ENCODE peak calls at places on chromosome 17, in four cellular contexts. One of them, this sample, is unnamed.

GRCh38 chr17:77497578-77497934 is 356.8 kb downstream of the SEC14L1 start:
- DNase-seq in skeletal muscle cell: no peak
- DNase-seq in Calu3: no peak
- DNase-seq in T1000: no peak
- DNase-seq in this sample: no peak

GRCh38 chr17:68461589-68461988 is 4.3 kb upstream of the WIPI1 start:
- DNase-seq in skeletal muscle cell: no peak
- DNase-seq in Calu3: no peak
- DNase-seq in T1000: no peak
- DNase-seq in this sample: no peak

GRCh38 chr17:77496401-77496801 is 355.6 kb downstream of the SEC14L1 start:
- DNase-seq in Calu3: no peak
- DNase-seq in skeletal muscle cell: no peak
- DNase-seq in T1000: no peak
- DNase-seq in this sample: peak; percentile 40

GRCh38 chr17:63546308-63547082 is 3.8 kb upstream of the DCAF7 start:
- DNase-seq in T1000: no peak
- DNase-seq in skeletal muscle cell: no peak
- DNase-seq in Calu3: no peak
- DNase-seq in this sample: peak; percentile 34

GRCh38 chr17:15463363-15463762 is 4.1 kb downstream of the CDRT4 start:
- DNase-seq in Calu3: peak; percentile 15
- DNase-seq in T1000: no peak
- DNase-seq in skeletal muscle cell: peak; percentile 52
- DNase-seq in this sample: peak; percentile 82

GRCh38 chr17:62662855-62663254 is 35.4 kb downstream of the MRC2 start:
- DNase-seq in Calu3: no peak
- DNase-seq in T1000: no peak
- DNase-seq in skeletal muscle cell: no peak
- DNase-seq in this sample: no peak

GRCh38 chr17:63961355-63962207 is 11.1 kb downstream of the SCN4A start:
- DNase-seq in T1000: peak; percentile 55
- DNase-seq in Calu3: no peak
- DNase-seq in skeletal muscle cell: no peak
- DNase-seq in this sample: peak; percentile 73

GRCh38 chr17:7588553-7589203 is 1.2 kb downstream of the SOX15 start:
- DNase-seq in skeletal muscle cell: no peak
- DNase-seq in Calu3: no peak
- DNase-seq in T1000: no peak
- DNase-seq in this sample: no peak

GRCh38 chr17:74276561-74277009 is 2.6 kb downstream of the DNAI2 start:
- DNase-seq in T1000: no peak
- DNase-seq in skeletal muscle cell: no peak
- DNase-seq in Calu3: no peak
- DNase-seq in this sample: no peak

GRCh38 chr17:64765191-64765889 is 103.2 kb upstream of the SMURF2 start:
- DNase-seq in skeletal muscle cell: no peak
- DNase-seq in T1000: no peak
- DNase-seq in Calu3: no peak
- DNase-seq in this sample: peak; percentile 42

GRCh38 chr17:81305051-81305630 is 10.0 kb upstream of the SLC38A10 start:
- DNase-seq in skeletal muscle cell: no peak
- DNase-seq in T1000: no peak
- DNase-seq in Calu3: no peak
- DNase-seq in this sample: no peak

GRCh38 chr17:72079700-72080099 is 41.1 kb upstream of the SOX9 start:
- DNase-seq in T1000: no peak
- DNase-seq in Calu3: no peak
- DNase-seq in skeletal muscle cell: no peak
- DNase-seq in this sample: no peak

GRCh38 chr17:3891626-3892094 is 1.2 kb downstream of the CAMKK1 start:
- DNase-seq in Calu3: no peak
- DNase-seq in skeletal muscle cell: no peak
- DNase-seq in T1000: no peak
- DNase-seq in this sample: no peak

GRCh38 chr17:19753049-19753444 is 4.9 kb upstream of the ALDH3A1 start:
- DNase-seq in Calu3: peak; percentile 79
- DNase-seq in T1000: peak; percentile 80
- DNase-seq in skeletal muscle cell: peak; percentile 31
- DNase-seq in this sample: peak; percentile 84

GRCh38 chr17:66547170-66547865 is 244.9 kb downstream of the PRKCA start:
- DNase-seq in T1000: peak; percentile 18
- DNase-seq in skeletal muscle cell: no peak
- DNase-seq in Calu3: no peak
- DNase-seq in this sample: no peak

GRCh38 chr17:64273006-64273405 is 9.9 kb upstream of the TEX2 start:
- DNase-seq in skeletal muscle cell: no peak
- DNase-seq in T1000: no peak
- DNase-seq in Calu3: no peak
- DNase-seq in this sample: no peak

GRCh38 chr17:46976626-46977270 is 2.3 kb downstream of the RPRML start:
- DNase-seq in skeletal muscle cell: no peak
- DNase-seq in T1000: peak; percentile 23
- DNase-seq in Calu3: peak; percentile 32
- DNase-seq in this sample: no peak

GRCh38 chr17:48679385-48680096 is 42.8 kb downstream of the PRAC1 start:
- DNase-seq in T1000: no peak
- DNase-seq in Calu3: no peak
- DNase-seq in skeletal muscle cell: no peak
- DNase-seq in this sample: no peak

GRCh38 chr17:57925361-57925990 is 29.7 kb downstream of the CUEDC1 start:
- DNase-seq in skeletal muscle cell: no peak
- DNase-seq in T1000: peak; percentile 62
- DNase-seq in Calu3: no peak
- DNase-seq in this sample: no peak

GRCh38 chr17:42325026-42325425 is 36.7 kb downstream of the STAT5A start:
- DNase-seq in Calu3: no peak
- DNase-seq in T1000: peak; percentile 81
- DNase-seq in skeletal muscle cell: no peak
- DNase-seq in this sample: peak; percentile 56

GRCh38 chr17:7888184-7888920 is at the start of gene CHD3:
- DNase-seq in skeletal muscle cell: no peak
- DNase-seq in Calu3: peak; percentile 61
- DNase-seq in T1000: no peak
- DNase-seq in this sample: no peak

GRCh38 chr17:1398900-1399299 is 1.1 kb downstream of the YWHAE start:
- DNase-seq in skeletal muscle cell: no peak
- DNase-seq in Calu3: no peak
- DNase-seq in T1000: no peak
- DNase-seq in this sample: no peak

GRCh38 chr17:17890773-17891759 is 54.3 kb upstream of the SREBF1 start:
- DNase-seq in skeletal muscle cell: no peak
- DNase-seq in Calu3: peak; percentile 65
- DNase-seq in T1000: no peak
- DNase-seq in this sample: peak; percentile 42

GRCh38 chr17:18280239-18280638 is 19.8 kb downstream of the MIEF2 start:
- DNase-seq in Calu3: no peak
- DNase-seq in skeletal muscle cell: no peak
- DNase-seq in T1000: no peak
- DNase-seq in this sample: no peak

GRCh38 chr17:40317345-40317873 is 8.4 kb downstream of the RARA start:
- DNase-seq in Calu3: peak; percentile 98
- DNase-seq in skeletal muscle cell: no peak
- DNase-seq in T1000: peak; percentile 34
- DNase-seq in this sample: peak; percentile 77

GRCh38 chr17:77222356-77222755 is 81.6 kb downstream of the SEC14L1 start:
- DNase-seq in T1000: no peak
- DNase-seq in skeletal muscle cell: no peak
- DNase-seq in Calu3: no peak
- DNase-seq in this sample: no peak

GRCh38 chr17:60959011-60959410 is 281.4 kb downstream of the BCAS3 start:
- DNase-seq in skeletal muscle cell: no peak
- DNase-seq in T1000: no peak
- DNase-seq in Calu3: no peak
- DNase-seq in this sample: peak; percentile 21

GRCh38 chr17:72430611-72431432 is 310.0 kb downstream of the SOX9 start:
- DNase-seq in Calu3: peak; percentile 63
- DNase-seq in skeletal muscle cell: no peak
- DNase-seq in T1000: no peak
- DNase-seq in this sample: no peak